ENCODE peak calls at places on chromosomes 11 and 22, in four cellular contexts. W is tibial nerve, J is kidney, P is IMR-90. L is an unnamed sample.

GRCh38 chr11:126197277-126197939 is 14.0 kb downstream of the RPUSD4 start:
- DNase-seq in P (peak; percentile 90), J (no peak), W (no peak), L (no peak)

GRCh38 chr11:94525933-94526332 is 13.7 kb downstream of the C11orf97 start:
- DNase-seq in W (peak; percentile 65), P (peak; percentile 74), J (peak; percentile 90), L (peak; percentile 82)

GRCh38 chr11:93740802-93741093 is 547 bp downstream of the TAF1D start:
- DNase-seq in J (peak; percentile 85), W (peak; percentile 53), P (peak; percentile 49), L (peak; percentile 81)

GRCh38 chr11:44575288-44575672 is 9.8 kb downstream of the CD82 start:
- DNase-seq in P (peak; percentile 90), J (peak; percentile 45), W (no peak), L (no peak)

GRCh38 chr22:25661067-25661466 is 80.9 kb upstream of the MYO18B start:
- DNase-seq in J (no peak), W (no peak), P (no peak), L (no peak)

GRCh38 chr11:19602906-19603305 is 109.7 kb upstream of the NAV2 start:
- DNase-seq in P (no peak), W (no peak), J (no peak), L (no peak)

GRCh38 chr11:59141673-59142460 is 789 bp upstream of the FAM111A start:
- DNase-seq in J (no peak), W (no peak), P (peak; percentile 68), L (no peak)

GRCh38 chr11:119065369-119065768 is 2.2 kb upstream of the VPS11 start:
- DNase-seq in W (no peak), P (peak; percentile 40), J (no peak), L (no peak)

GRCh38 chr11:67055812-67056211 is 835 bp upstream of the RHOD start:
- DNase-seq in J (no peak), P (peak; percentile 15), W (no peak), L (peak; percentile 79)

GRCh38 chr11:48210052-48210451 is 6.6 kb upstream of the OR4B1 start:
- DNase-seq in W (no peak), J (no peak), P (peak; percentile 17), L (no peak)

GRCh38 chr11:17314232-17314547 is 37.4 kb upstream of the NCR3LG1 start:
- DNase-seq in P (peak; percentile 94), W (no peak), J (no peak), L (no peak)

GRCh38 chr11:109641549-109641948 is 219.6 kb downstream of the C11orf87 start:
- DNase-seq in P (peak; percentile 38), J (no peak), W (no peak), L (no peak)

GRCh38 chr11:68659158-68659921 is 25.0 kb upstream of the GAL start:
- DNase-seq in J (peak; percentile 85), W (peak; percentile 94), P (peak; percentile 97), L (no peak)

GRCh38 chr11:67272327-67273259 is 6.3 kb downstream of the GRK2 start:
- DNase-seq in W (no peak), J (peak; percentile 72), P (no peak), L (peak; percentile 66)

GRCh38 chr11:118921121-118921928 is 4.4 kb downstream of the BCL9L start:
- DNase-seq in P (peak; percentile 88), J (peak; percentile 93), W (peak; percentile 85), L (peak; percentile 87)

GRCh38 chr11:94171693-94172440 is 43.2 kb downstream of the PANX1 start:
- DNase-seq in J (no peak), P (peak; percentile 50), W (peak; percentile 33), L (no peak)

DNA sequence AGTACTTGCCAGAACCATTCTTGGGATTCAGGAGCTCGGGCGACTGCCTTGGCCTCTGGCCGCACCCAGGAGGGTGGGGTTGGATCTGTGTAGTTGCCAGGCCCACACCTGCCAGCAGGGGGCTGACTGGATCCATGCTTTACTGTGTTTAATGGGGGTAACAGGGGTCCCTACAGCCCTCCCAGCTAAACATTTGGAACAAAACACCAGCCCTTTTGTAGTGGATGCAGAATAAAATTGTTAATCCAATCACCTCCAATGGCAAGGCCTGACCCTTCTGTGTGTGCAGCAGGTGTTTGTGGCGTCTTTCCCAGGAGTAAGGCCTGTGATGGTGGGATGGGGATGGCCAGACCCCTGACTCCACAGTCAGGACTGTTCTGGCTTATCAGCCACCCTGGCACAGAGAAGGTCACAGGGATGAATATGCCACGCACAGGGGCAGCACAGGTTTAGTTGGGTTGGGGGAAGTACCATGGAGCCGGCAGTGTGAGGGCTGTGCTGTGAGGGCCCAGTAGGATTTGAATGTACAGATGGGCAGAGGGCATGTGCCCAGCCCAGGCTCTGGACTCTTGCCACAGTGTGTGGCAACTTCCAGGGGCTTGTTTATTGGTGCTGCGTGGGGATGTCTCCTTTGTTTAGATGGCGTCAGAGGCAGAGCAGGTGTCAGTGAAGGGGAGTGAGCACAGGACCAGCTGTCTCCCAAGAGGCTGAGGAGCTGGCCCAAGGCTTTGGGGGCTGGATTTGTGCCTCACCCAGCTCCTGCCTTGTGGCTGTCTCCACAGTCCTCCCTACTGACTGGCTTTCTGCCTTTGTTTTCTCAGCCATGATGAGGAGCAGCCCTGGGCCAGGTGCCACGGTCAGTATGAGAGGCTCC is 22.2 kb downstream of the SUN2 start:
- DNase-seq in P (peak; percentile 55), J (peak; percentile 77), W (peak; percentile 55), L (peak; percentile 76)
- H3K27ac ChIP-seq in P (peak overlapping the region; percentile 16), J (peak overlapping the region; percentile 33), W (peak overlapping the region; percentile 57), L (peak overlapping the region; percentile 2)

GRCh38 chr11:64098318-64098831 is 62.6 kb downstream of the FLRT1 start:
- DNase-seq in J (no peak), W (no peak), P (no peak), L (no peak)

GRCh38 chr11:64095286-64095825 is 59.6 kb downstream of the FLRT1 start:
- DNase-seq in W (no peak), J (no peak), P (peak; percentile 6), L (no peak)

GRCh38 chr11:64097468-64098317 is 62.0 kb downstream of the FLRT1 start:
- DNase-seq in J (no peak), P (no peak), W (no peak), L (no peak)

GRCh38 chr11:64095949-64096348 is 60.2 kb downstream of the FLRT1 start:
- DNase-seq in W (no peak), J (no peak), P (no peak), L (no peak)

DNA sequence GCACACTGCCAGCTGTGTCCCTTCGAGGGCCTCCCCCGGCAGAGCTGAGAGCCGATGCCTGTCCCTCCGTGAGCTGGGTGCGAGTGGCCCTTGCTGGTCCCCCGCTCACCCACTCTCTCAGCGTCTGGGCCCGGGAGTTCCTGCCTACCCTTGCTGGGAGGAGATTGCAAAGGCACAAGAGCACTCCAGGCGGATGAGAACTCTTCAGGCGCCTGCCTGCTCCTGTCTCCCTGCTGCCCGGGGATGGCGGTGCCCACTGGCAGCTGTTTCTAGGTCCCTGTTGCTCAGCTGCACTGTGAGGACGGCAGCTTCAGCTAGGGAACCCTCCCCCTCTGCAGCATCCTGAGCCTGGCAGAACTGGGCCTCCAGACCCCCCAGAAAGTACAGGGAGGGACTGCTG is 61.1 kb downstream of the FLRT1 start:
- DNase-seq in J (no peak), P (no peak), W (no peak), L (peak; percentile 83)
- H3K27ac ChIP-seq in J (no peak overlapping the region), P (no peak overlapping the region), W (peak overlapping the region; percentile 83), L (no peak overlapping the region)

GRCh38 chr22:33715626-33716025 is 204.7 kb downstream of the LARGE1 start:
- DNase-seq in J (no peak), P (no peak), W (no peak), L (no peak)
- H3K27ac ChIP-seq in J (no peak overlapping the region), P (no peak overlapping the region), W (no peak overlapping the region), L (no peak overlapping the region)

DNA sequence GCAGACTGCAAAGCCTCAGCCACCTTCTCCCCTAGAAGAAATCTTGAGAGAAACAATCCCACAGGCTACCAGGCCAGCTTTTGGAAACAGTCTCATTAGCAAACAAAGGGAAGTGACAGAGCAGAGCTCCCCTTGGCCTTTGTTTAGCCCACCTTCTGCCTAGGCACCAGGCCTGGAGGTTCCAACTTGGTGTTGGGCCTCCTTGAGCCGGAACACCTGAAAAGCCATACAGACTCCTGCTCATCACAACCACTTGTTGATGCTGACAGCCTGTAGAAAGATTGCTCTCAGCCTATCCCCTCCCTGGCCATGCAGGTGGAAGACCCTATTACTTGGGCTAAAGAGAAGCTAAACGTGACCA is 26.6 kb downstream of the KCNQ1OT1 start:
- DNase-seq in J (no peak), P (no peak), W (no peak), L (no peak)
- H3K27ac ChIP-seq in J (no peak overlapping the region), P (no peak overlapping the region), W (no peak overlapping the region), L (no peak overlapping the region)

GRCh38 chr11:116700586-116701220 is 72.1 kb downstream of the BUD13 start:
- DNase-seq in J (no peak), P (no peak), W (no peak), L (no peak)
- H3K27ac ChIP-seq in J (no peak overlapping the region), P (no peak overlapping the region), W (no peak overlapping the region), L (no peak overlapping the region)

DNA sequence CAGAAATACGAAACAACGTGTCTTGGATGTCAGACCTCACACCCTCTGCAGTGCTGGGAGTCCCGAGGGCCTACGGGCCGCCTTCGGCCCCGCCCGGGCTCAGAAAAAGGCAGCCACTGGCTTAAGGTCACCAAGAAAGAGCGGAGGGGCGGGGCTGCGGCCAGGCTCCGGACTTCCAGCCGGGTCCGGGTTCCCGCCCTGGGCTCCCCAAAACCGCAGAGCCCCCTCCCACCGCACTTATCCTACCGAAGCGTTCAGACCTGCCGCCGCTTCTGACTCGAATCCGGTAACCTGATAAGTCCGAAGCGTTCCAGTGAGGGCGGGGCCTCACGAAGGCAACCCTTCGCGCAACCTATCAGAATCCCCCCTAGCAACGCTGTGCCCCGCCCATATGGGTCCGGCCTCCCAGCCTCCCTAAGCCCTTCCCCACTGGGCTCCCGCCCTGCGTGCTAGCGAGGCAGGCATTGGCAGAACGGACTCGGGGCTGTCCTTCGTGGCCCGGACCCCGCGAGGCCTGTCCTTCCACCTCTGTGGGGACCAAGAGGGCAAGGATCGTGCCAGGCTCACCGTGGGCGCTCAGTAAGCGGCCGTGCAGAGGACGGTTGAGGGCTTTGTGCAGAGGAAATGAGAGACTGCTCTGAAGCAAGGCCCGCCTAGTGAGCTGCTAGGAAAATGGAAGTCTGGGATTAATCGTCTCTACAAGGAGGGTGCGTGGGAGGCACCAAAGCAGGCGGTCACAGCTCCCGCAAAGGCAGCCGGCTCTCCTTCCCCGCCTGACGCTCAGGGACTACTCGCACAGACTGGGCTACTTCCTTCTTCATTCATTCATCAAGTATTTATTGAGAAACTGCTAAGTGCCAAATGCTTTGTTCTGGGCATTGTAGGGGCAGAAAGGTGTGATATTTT is at the start of gene NAGA:
- DNase-seq in P (peak; percentile 94), W (peak; percentile 93), J (peak; percentile 98), L (peak; percentile 98)
- H3K27ac ChIP-seq in P (peak within 1 kb of the TSS; percentile 65), W (peak within 1 kb of the TSS; percentile 95), J (peak within 1 kb of the TSS; percentile 93), L (peak within 1 kb of the TSS; percentile 88)

GRCh38 chr11:108147150-108147549 is 25.8 kb downstream of the ACAT1 start:
- DNase-seq in J (no peak), P (no peak), W (no peak), L (no peak)
- H3K27ac ChIP-seq in J (no peak overlapping the region), P (no peak overlapping the region), W (no peak overlapping the region), L (no peak overlapping the region)

L was measured in upper lobe of right lung.